ENCODE peak calls at places on chromosomes 4 and X, in four cellular contexts. M is bronchial epithelial cell, W is AG04450, D is choroid plexus epithelial cell. Q is an unnamed sample.

GRCh38 chr4:79597266-79597665 is 189.2 kb upstream of the GK2 start:
- DNase-seq in M (peak; percentile 95), W (no peak), D (peak; percentile 59), Q (no peak)

GRCh38 chr4:92234393-92235176 is 69.2 kb upstream of the GRID2 start:
- DNase-seq in M (peak; percentile 99), W (peak; percentile 97), D (peak; percentile 99), Q (peak; percentile 94)

GRCh38 chrX:129719268-129719667 is 19.5 kb upstream of the XPNPEP2 start:
- DNase-seq in M (peak; percentile 54), W (no peak), D (no peak), Q (no peak)

GRCh38 chr4:16027114-16027513 is 56.7 kb downstream of the PROM1 start:
- DNase-seq in M (peak; percentile 32), W (no peak), D (peak; percentile 24), Q (peak; percentile 69)

GRCh38 chr4:55637272-55637820 is 1.2 kb upstream of the NMU start:
- DNase-seq in M (no peak), W (no peak), D (no peak), Q (no peak)

GRCh38 chrX:69137371-69137881 is 27.8 kb downstream of the PJA1 start:
- DNase-seq in M (no peak), W (no peak), D (peak; percentile 75), Q (no peak)

GRCh38 chr4:175971393-175972179 is 94.1 kb upstream of the WDR17 start:
- DNase-seq in M (no peak), W (no peak), D (peak; percentile 8), Q (no peak)

GRCh38 chrX:19649227-19650009 is 134.1 kb upstream of the MAP3K15 start:
- DNase-seq in M (peak; percentile 25), W (no peak), D (no peak), Q (peak; percentile 39)

GRCh38 chr4:75634951-75635350 is 4.6 kb upstream of the CDKL2 start:
- DNase-seq in M (no peak), W (no peak), D (peak; percentile 30), Q (no peak)

GRCh38 chrX:100070334-100070849 is 339.7 kb downstream of the PCDH19 start:
- DNase-seq in M (no peak), W (no peak), D (no peak), Q (no peak)

GRCh38 chr4:113060853-113061252 is 11.4 kb downstream of the ANK2 start:
- DNase-seq in M (no peak), W (no peak), D (no peak), Q (no peak)

GRCh38 chr4:83255584-83255983 is 29.0 kb downstream of the COQ2 start:
- DNase-seq in M (peak; percentile 12), W (no peak), D (peak; percentile 89), Q (no peak)

GRCh38 chrX:80648023-80648422 is 161.7 kb downstream of the BRWD3 start:
- DNase-seq in M (peak; percentile 18), W (no peak), D (peak; percentile 27), Q (no peak)

GRCh38 chrX:1506916-1507315 is 30.1 kb downstream of the P2RY8 start:
- DNase-seq in M (no peak), W (no peak), D (no peak), Q (no peak)

GRCh38 chr4:37837446-37837845 is 11.0 kb downstream of the PGM2 start:
- DNase-seq in M (peak; percentile 75), W (no peak), D (peak; percentile 87), Q (peak; percentile 21)

GRCh38 chrX:30794497-30794896 is 94.6 kb downstream of the TAB3 start:
- DNase-seq in M (no peak), W (no peak), D (no peak), Q (no peak)

GRCh38 chr4:84269531-84269930 is 229.6 kb downstream of the NKX6-1 start:
- DNase-seq in M (no peak), W (no peak), D (no peak), Q (no peak)

DNA sequence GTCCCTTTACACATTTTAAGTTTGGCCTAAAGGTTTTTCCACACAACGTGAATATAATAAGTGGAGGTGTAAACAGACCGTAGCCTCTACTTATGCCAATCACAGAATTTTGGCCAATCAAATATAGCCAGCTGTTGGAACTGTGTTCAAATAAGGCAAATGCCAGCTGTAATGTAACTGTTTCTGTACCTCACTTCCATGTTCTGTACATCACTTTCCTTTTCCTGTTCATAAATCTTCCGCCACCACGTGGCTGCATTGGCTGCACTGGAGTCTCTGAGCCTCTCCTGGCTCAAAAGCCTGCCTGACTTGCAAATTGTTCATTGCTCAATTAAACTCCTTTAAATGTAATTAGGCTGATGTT is 105.1 kb upstream of the SMIM31 start:
- DNase-seq in M (no peak), W (no peak), D (no peak), Q (no peak)
- TF ChIP-seq CTCF in M (no peak), W (no peak), D (no peak), Q (no peak)

GRCh38 chrX:152941328-152942111 is 43.7 kb downstream of the ZNF185 start:
- DNase-seq in M (peak; percentile 72), W (peak; percentile 77), D (peak; percentile 93), Q (peak; percentile 85)
- TF ChIP-seq CTCF in M (peak; percentile 73), W (peak; percentile 59), D (peak; percentile 73), Q (peak; percentile 46)

DNA sequence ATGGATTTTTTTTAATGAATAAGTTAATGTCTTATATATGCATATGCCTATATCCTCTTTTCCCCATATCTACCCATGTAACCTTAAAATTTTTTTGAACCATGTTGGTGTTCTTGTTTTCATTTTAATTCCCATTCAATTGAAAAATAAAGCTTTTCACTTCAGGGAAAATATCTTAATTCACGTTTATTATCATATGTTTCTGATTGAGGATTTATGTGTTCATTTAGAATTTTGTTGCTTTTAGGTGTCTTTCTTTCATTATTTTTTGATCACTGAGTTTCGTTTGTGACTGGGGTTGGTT is 29.1 kb downstream of the HADH start:
- DNase-seq in M (no peak), W (no peak), D (no peak), Q (no peak)
- TF ChIP-seq CTCF in M (no peak), W (no peak), D (no peak), Q (no peak)

GRCh38 chrX:109393859-109394258 is 88.0 kb downstream of the GUCY2F start:
- DNase-seq in M (peak; percentile 19), W (no peak), D (no peak), Q (peak; percentile 12)
- TF ChIP-seq CTCF in M (no peak), W (no peak), D (no peak), Q (peak; percentile 21)

DNA sequence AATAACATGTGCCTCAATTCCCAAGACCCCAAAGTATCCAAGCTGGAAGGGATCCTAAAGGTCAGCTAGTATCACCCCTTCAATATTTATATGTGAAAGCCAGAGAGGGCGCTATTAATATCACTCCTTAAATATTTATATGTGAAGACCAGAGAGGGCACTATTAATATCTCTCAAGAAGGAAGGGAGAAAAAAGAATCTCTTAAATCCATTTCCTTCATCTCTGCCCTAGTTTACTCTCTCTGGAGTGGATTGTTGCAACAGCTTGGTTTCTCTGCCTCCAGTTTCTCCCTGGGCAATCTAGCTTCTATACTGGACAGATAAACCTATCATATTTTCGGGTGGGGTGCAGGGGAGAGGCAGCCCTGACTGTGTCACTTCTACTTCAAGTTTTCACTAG is 31.6 kb upstream of the MSN start:
- DNase-seq in M (no peak), W (no peak), D (no peak), Q (no peak)
- TF ChIP-seq CTCF in M (no peak), W (no peak), D (no peak), Q (no peak)

Q was measured in mammary epithelial cell.